ENCODE peak calls at places on chromosomes 5 and 9, in ten cellular contexts. N is tibial artery, P is substantia nigra, A is RWPE1, Z is PC-9, H is aorta, K is Panc1, U is H9, S is astrocyte, M is uterus. L is an unnamed sample.

GRCh38 chr9:2015581-2016410 is 649 bp downstream of the SMARCA2 start:
- DNase-seq in N (peak), P (peak), A (peak), Z (peak), H (peak), K (no peak), U (peak), S (peak), M (peak), L (no peak)

GRCh38 chr5:95976606-95977005 is 15.0 kb upstream of the ELL2 start:
- DNase-seq in N (no peak), P (no peak), A (no peak), Z (no peak), H (no peak), K (no peak), U (no peak), S (no peak), M (no peak), L (no peak)

GRCh38 chr9:37471942-37472679 is 6.9 kb upstream of the ZBTB5 start:
- DNase-seq in N (no peak), P (no peak), A (peak), Z (peak), H (no peak), K (peak), U (peak), S (peak), M (no peak), L (no peak)

GRCh38 chr5:143201589-143201988 is 201.9 kb downstream of the NR3C1 start:
- DNase-seq in N (no peak), P (no peak), A (no peak), Z (no peak), H (no peak), K (no peak), U (no peak), S (no peak), M (no peak), L (no peak)

GRCh38 chr9:112283854-112284253 is 49.6 kb downstream of the PTBP3 start:
- DNase-seq in N (no peak), P (no peak), A (no peak), Z (no peak), H (no peak), K (no peak), U (no peak), S (no peak), M (no peak), L (no peak)

GRCh38 chr9:69172895-69173294 is 1.2 kb upstream of the TJP2 start:
- DNase-seq in N (no peak), P (no peak), A (no peak), Z (no peak), H (no peak), K (no peak), U (no peak), S (no peak), M (no peak), L (no peak)

GRCh38 chr5:143826909-143827514 is 15.1 kb downstream of the HMHB1 start:
- DNase-seq in N (no peak), P (no peak), A (peak), Z (peak), H (no peak), K (peak), U (no peak), S (peak), M (no peak), L (peak)

GRCh38 chr5:30605693-30606268 is 587.7 kb upstream of the CDH6 start:
- DNase-seq in N (no peak), P (no peak), A (no peak), Z (no peak), H (no peak), K (no peak), U (no peak), S (no peak), M (no peak), L (no peak)

GRCh38 chr5:151784141-151784540 is 12.4 kb downstream of the G3BP1 start:
- DNase-seq in N (no peak), P (no peak), A (no peak), Z (no peak), H (no peak), K (no peak), U (no peak), S (no peak), M (no peak), L (no peak)

GRCh38 chr5:78108564-78108963 is 185.9 kb downstream of the AP3B1 start:
- DNase-seq in N (no peak), P (no peak), A (no peak), Z (no peak), H (no peak), K (no peak), U (no peak), S (no peak), M (no peak), L (no peak)

GRCh38 chr5:143966280-143966679 is 154.3 kb downstream of the HMHB1 start:
- DNase-seq in N (no peak), P (no peak), A (no peak), Z (no peak), H (no peak), K (no peak), U (no peak), S (no peak), M (no peak), L (no peak)

GRCh38 chr9:125889122-125889523 is 141.9 kb downstream of the PBX3 start:
- DNase-seq in N (peak), P (no peak), A (no peak), Z (no peak), H (peak), K (no peak), U (no peak), S (peak), M (no peak), L (no peak)

GRCh38 chr9:38761334-38761733 is 41.4 kb upstream of the FAM240B start:
- DNase-seq in N (no peak), P (no peak), A (no peak), Z (no peak), H (no peak), K (no peak), U (peak), S (no peak), M (no peak), L (no peak)

GRCh38 chr5:67267522-67268232 is 71.1 kb upstream of the CD180 start:
- DNase-seq in N (peak), P (no peak), A (peak), Z (no peak), H (no peak), K (no peak), U (no peak), S (no peak), M (peak), L (no peak)

GRCh38 chr5:98631311-98632054 is 142.0 kb upstream of the RGMB start:
- DNase-seq in N (no peak), P (no peak), A (peak), Z (no peak), H (no peak), K (no peak), U (no peak), S (peak), M (no peak), L (peak)

GRCh38 chr9:3161912-3162311 is 318.0 kb upstream of the PUM3 start:
- DNase-seq in N (no peak), P (no peak), A (no peak), Z (no peak), H (no peak), K (no peak), U (no peak), S (no peak), M (no peak), L (no peak)

GRCh38 chr5:135398160-135398854 is 724 bp downstream of the MACROH2A1 start:
- DNase-seq in N (no peak), P (no peak), A (peak), Z (peak), H (no peak), K (no peak), U (peak), S (no peak), M (no peak), L (no peak)

GRCh38 chr9:438961-439768 is 224.5 kb downstream of the DOCK8 start:
- DNase-seq in N (peak), P (no peak), A (no peak), Z (no peak), H (peak), K (no peak), U (no peak), S (no peak), M (peak), L (no peak)

GRCh38 chr9:88388886-88389617 is 808 bp downstream of the SPIN1 start:
- DNase-seq in N (peak), P (no peak), A (peak), Z (peak), H (peak), K (no peak), U (peak), S (peak), M (peak), L (no peak)

GRCh38 chr5:129853588-129853987 is 50.7 kb upstream of the CHSY3 start:
- DNase-seq in N (no peak), P (no peak), A (no peak), Z (no peak), H (no peak), K (no peak), U (no peak), S (no peak), M (no peak), L (no peak)

GRCh38 chr5:38529955-38530644 is 26.3 kb downstream of the LIFR start:
- DNase-seq in N (no peak), P (no peak), A (no peak), Z (no peak), H (no peak), K (no peak), U (no peak), S (no peak), M (no peak), L (no peak)

GRCh38 chr5:174622067-174622466 is 102.3 kb upstream of the MSX2 start:
- DNase-seq in N (no peak), P (no peak), A (no peak), Z (no peak), H (no peak), K (no peak), U (no peak), S (no peak), M (no peak), L (no peak)

GRCh38 chr5:148457183-148457620 is 73.4 kb downstream of the FBXO38 start:
- DNase-seq in N (no peak), P (no peak), A (peak), Z (no peak), H (no peak), K (no peak), U (no peak), S (no peak), M (no peak), L (no peak)

GRCh38 chr9:97905228-97905627 is 17.1 kb downstream of the TRMO start:
- DNase-seq in N (no peak), P (no peak), A (no peak), Z (no peak), H (no peak), K (no peak), U (no peak), S (no peak), M (no peak), L (no peak)

GRCh38 chr9:5264219-5264595 is 33.0 kb downstream of the INSL4 start:
- DNase-seq in N (no peak), P (no peak), A (no peak), Z (no peak), H (no peak), K (no peak), U (no peak), S (no peak), M (no peak), L (no peak)

GRCh38 chr5:922745-923472 is 30.2 kb downstream of the TRIP13 start:
- DNase-seq in N (peak), P (no peak), A (no peak), Z (no peak), H (no peak), K (no peak), U (no peak), S (no peak), M (peak), L (no peak)

GRCh38 chr5:322942-323879 is 1.7 kb downstream of the AHRR start:
- DNase-seq in N (no peak), P (no peak), A (no peak), Z (no peak), H (no peak), K (no peak), U (no peak), S (peak), M (no peak), L (no peak)

GRCh38 chr5:57550132-57550531 is 67.5 kb upstream of the ACTBL2 start:
- DNase-seq in N (no peak), P (no peak), A (no peak), Z (no peak), H (no peak), K (no peak), U (peak), S (no peak), M (no peak), L (no peak)

GRCh38 chr9:129253820-129254381 is 75.8 kb upstream of the IER5L start:
- DNase-seq in N (peak), P (no peak), A (no peak), Z (no peak), H (peak), K (no peak), U (no peak), S (no peak), M (peak), L (no peak)

GRCh38 chr9:35618325-35618727 is at the start of gene CD72:
- DNase-seq in N (no peak), P (no peak), A (no peak), Z (no peak), H (peak), K (no peak), U (no peak), S (no peak), M (no peak), L (no peak)

GRCh38 chr5:167453518-167454020 is 837.9 kb upstream of the WWC1 start:
- DNase-seq in N (no peak), P (no peak), A (no peak), Z (no peak), H (no peak), K (no peak), U (no peak), S (peak), M (no peak), L (no peak)

GRCh38 chr5:75756991-75757390 is 39.8 kb upstream of the POC5 start:
- DNase-seq in N (no peak), P (no peak), A (no peak), Z (no peak), H (no peak), K (no peak), U (no peak), S (no peak), M (no peak), L (no peak)

GRCh38 chr9:27165067-27165466 is 56.0 kb downstream of the TEK start:
- DNase-seq in N (no peak), P (no peak), A (no peak), Z (no peak), H (no peak), K (no peak), U (no peak), S (no peak), M (no peak), L (no peak)

GRCh38 chr9:101486693-101487442 is 46.8 kb upstream of the RNF20 start:
- DNase-seq in N (peak), P (peak), A (peak), Z (no peak), H (peak), K (no peak), U (peak), S (peak), M (peak), L (no peak)

GRCh38 chr5:53479656-53480473 is 564 bp upstream of the FST start:
- DNase-seq in N (peak), P (no peak), A (peak), Z (peak), H (peak), K (no peak), U (peak), S (peak), M (peak), L (no peak)

GRCh38 chr9:127876026-127876763 is 1.3 kb downstream of the AK1 start:
- DNase-seq in N (no peak), P (no peak), A (no peak), Z (no peak), H (peak), K (no peak), U (no peak), S (no peak), M (no peak), L (no peak)

GRCh38 chr9:110669439-110669838 is 848 bp downstream of the MUSK start:
- DNase-seq in N (no peak), P (no peak), A (peak), Z (peak), H (no peak), K (no peak), U (no peak), S (peak), M (no peak), L (no peak)

GRCh38 chr5:127206320-127207113 is 84.1 kb upstream of the MEGF10 start:
- DNase-seq in N (no peak), P (no peak), A (peak), Z (no peak), H (no peak), K (peak), U (no peak), S (peak), M (no peak), L (peak)

GRCh38 chr5:145471831-145472616 is 363.1 kb downstream of the PRELID2 start:
- DNase-seq in N (no peak), P (no peak), A (no peak), Z (peak), H (no peak), K (no peak), U (no peak), S (no peak), M (no peak), L (peak)

GRCh38 chr5:17213938-17214337 is 3.5 kb upstream of the BASP1 start:
- DNase-seq in N (no peak), P (no peak), A (no peak), Z (no peak), H (no peak), K (no peak), U (no peak), S (no peak), M (no peak), L (no peak)

DNA sequence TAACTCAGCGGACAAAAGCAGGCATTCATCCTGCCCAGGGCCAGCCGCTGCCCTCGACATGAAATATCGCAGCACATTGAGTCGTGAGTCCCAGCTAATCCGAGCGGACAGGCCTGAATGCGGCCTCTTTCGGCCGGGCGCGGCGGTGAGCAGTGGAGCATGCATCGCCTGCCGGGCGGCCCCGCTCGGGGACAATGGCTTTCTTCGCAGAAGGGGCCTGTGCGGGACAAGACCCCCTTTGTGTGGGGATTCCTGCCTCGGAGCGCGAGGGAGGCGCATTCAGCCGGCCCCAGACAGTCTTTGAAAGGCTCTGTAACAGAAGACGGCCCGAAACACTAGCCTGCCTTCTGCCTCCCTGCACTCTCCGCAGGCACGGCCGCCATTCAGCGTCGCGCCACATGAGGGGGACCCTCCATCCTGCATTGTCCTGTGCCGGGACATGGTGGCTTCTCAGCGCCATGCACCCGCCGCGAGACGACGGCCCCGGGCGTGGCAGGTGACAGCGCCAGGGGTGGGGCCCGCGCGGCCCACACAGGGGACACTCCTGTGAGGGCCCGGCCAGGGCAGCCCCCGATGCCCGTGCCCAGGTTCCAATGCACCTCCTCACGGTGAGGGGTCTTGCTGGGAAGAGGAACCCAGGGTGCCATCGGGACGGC is 52.0 kb downstream of the EXD3 start:
- DNase-seq in N (no peak), P (no peak), A (no peak), Z (no peak), H (peak), K (no peak), U (peak), S (no peak), M (no peak), L (no peak)
- H3K27ac ChIP-seq in N (no peak), P (peak), A (no peak), Z (no peak), H (no peak), K (no peak), U (no peak), S (no peak), M (no peak), L (no peak)

DNA sequence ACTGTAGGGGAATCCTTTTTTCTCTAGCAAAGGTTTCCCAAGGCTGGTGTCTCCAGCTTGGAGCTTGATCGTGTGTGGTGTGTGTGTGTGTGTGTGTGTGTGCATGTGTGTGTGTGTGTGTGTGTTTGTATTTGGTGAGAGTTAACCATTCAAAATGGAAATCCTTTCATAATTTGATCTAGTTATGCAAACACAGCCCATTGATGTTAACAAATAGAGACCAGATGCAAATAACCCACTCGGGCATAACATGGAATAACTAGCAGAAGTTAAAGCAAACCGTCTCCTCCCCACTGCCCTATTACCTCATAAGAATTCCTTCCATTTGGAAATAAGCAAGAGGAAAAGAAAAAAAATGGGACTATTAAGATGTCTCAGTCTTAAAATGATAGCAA is 24.9 kb upstream of the ZSWIM6 start:
- DNase-seq in N (no peak), P (no peak), A (no peak), Z (no peak), H (no peak), K (no peak), U (no peak), S (no peak), M (no peak), L (no peak)
- H3K27ac ChIP-seq in N (no peak), P (no peak), A (no peak), Z (no peak), H (no peak), K (no peak), U (no peak), S (peak), M (no peak), L (no peak)

DNA sequence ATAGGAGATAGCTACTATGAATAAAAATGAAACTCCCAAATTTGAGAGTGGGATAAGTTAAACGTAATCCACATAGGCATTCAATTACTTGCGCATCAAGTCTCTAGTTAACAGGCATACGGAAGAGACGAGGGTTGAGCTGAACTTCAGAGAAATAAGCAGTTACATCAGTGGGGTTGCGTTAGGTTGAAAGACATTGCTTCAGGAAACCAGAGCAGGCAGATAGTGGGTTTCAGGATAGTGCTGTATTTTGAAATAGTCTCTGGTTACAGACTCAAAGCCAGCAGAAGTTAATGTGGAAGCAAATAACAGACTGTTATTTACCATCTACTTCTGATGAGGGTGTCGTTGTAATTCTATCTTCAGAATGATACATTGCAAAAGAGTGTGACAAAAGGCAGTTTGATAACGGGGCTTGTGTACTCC is 533.4 kb downstream of the PDE4D start:
- DNase-seq in N (no peak), P (no peak), A (no peak), Z (no peak), H (no peak), K (no peak), U (no peak), S (no peak), M (no peak), L (no peak)
- H3K27ac ChIP-seq in N (no peak), P (no peak), A (no peak), Z (no peak), H (no peak), K (no peak), U (no peak), S (no peak), M (no peak), L (no peak)

GRCh38 chr9:131736440-131736839 is 3.4 kb downstream of the RAPGEF1 start:
- DNase-seq in N (no peak), P (no peak), A (no peak), Z (no peak), H (no peak), K (no peak), U (no peak), S (no peak), M (no peak), L (no peak)
- H3K27ac ChIP-seq in N (no peak), P (peak), A (peak), Z (no peak), H (no peak), K (peak), U (no peak), S (no peak), M (no peak), L (no peak)

DNA sequence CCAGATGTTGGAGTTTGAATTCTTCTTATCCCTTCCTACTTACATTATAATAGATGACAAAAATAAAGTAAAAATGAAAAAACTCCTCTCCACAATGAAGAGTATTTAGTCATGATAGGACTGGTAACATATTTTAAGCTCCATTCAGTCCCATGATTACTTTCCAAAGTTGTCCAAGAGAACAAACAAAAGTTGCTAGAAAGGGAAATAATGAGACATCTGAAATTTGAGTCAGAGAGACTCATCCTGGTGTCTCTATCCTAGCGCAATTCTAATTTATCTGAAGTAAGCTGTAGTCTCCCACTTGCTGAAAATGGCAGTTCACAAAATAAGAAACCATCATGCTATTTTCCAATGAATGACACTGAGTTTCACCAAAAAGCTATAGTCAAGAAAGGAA is 152.2 kb downstream of the BNC2 start:
- DNase-seq in N (no peak), P (no peak), A (no peak), Z (no peak), H (no peak), K (no peak), U (no peak), S (no peak), M (no peak), L (no peak)
- H3K27ac ChIP-seq in N (no peak), P (no peak), A (no peak), Z (no peak), H (no peak), K (peak), U (no peak), S (no peak), M (peak), L (no peak)

L was measured in epithelial cell of prostate.